ENCODE peak calls at places on chromosomes 2 and 18, in nine cellular contexts. A, Y, B, R, O, F, N, V and U are unnamed samples.

GRCh38 chr2:45743531-45744391 is 92.3 kb downstream of the PRKCE start:
- DNase-seq in R (no peak), A (no peak), F (no peak), N (no peak), B (no peak), O (peak; percentile 49), V (no peak), Y (no peak), U (no peak)

GRCh38 chr2:9377461-9378097 is 45.7 kb downstream of the ITGB1BP1 start:
- DNase-seq in Y (no peak), B (no peak), N (no peak), R (no peak), A (no peak), F (no peak), V (no peak), O (no peak), U (no peak)

GRCh38 chr2:188519133-188519532 is 227.5 kb downstream of the GULP1 start:
- DNase-seq in Y (no peak), F (no peak), V (no peak), O (no peak), B (no peak), R (no peak), A (peak; percentile 39), N (no peak), U (no peak)

GRCh38 chr18:55470826-55471225 is 117.2 kb downstream of the TCF4 start:
- DNase-seq in O (no peak), N (no peak), Y (no peak), B (no peak), F (no peak), A (no peak), V (no peak), R (no peak), U (no peak)

GRCh38 chr2:46719499-46719898 is 196.1 kb downstream of the MCFD2 start:
- DNase-seq in R (no peak), B (no peak), V (no peak), A (no peak), O (no peak), Y (no peak), N (no peak), F (no peak), U (no peak)

GRCh38 chr2:174945601-174946260 is 59.5 kb downstream of the CHN1 start:
- DNase-seq in B (no peak), R (no peak), O (no peak), Y (no peak), A (peak; percentile 23), N (no peak), F (no peak), V (no peak), U (no peak)

GRCh38 chr2:11969774-11970173 is 223.3 kb downstream of the LPIN1 start:
- DNase-seq in V (no peak), N (no peak), R (no peak), B (no peak), Y (no peak), A (no peak), O (no peak), F (no peak), U (no peak)

GRCh38 chr2:240603846-240604245 is 17.3 kb downstream of the CAPN10 start:
- DNase-seq in Y (peak; percentile 6), R (no peak), V (no peak), O (no peak), F (peak; percentile 66), N (no peak), B (no peak), A (no peak), U (no peak)

GRCh38 chr2:30480703-30481322 is 33.8 kb downstream of the LCLAT1 start:
- DNase-seq in V (no peak), F (no peak), R (no peak), O (no peak), B (no peak), A (no peak), Y (no peak), N (no peak), U (no peak)

GRCh38 chr2:171459498-171459897 is 25.5 kb downstream of the DCAF17 start:
- DNase-seq in O (no peak), A (no peak), F (no peak), R (no peak), B (no peak), Y (no peak), V (no peak), N (no peak), U (no peak)

GRCh38 chr2:156009293-156009692 is 323.2 kb downstream of the NR4A2 start:
- DNase-seq in Y (no peak), N (no peak), R (no peak), F (no peak), B (no peak), O (no peak), A (no peak), V (no peak), U (no peak)

GRCh38 chr2:69704446-69704845 is 37.5 kb upstream of the ANXA4 start:
- DNase-seq in V (no peak), O (no peak), F (no peak), B (no peak), Y (no peak), N (no peak), A (no peak), R (no peak), U (no peak)

GRCh38 chr2:229921101-229921891 is 513 bp downstream of the TRIP12 start:
- DNase-seq in N (peak; percentile 67), R (peak; percentile 44), F (peak; percentile 90), O (peak; percentile 71), A (peak; percentile 68), B (peak; percentile 42), Y (peak; percentile 55), V (peak; percentile 79), U (peak; percentile 63)

GRCh38 chr2:241071677-241072111 is 30.4 kb downstream of the MTERF4 start:
- DNase-seq in O (no peak), A (no peak), Y (no peak), N (no peak), F (peak; percentile 69), V (no peak), B (no peak), R (no peak), U (no peak)

GRCh38 chr2:603869-604268 is 73.3 kb downstream of the TMEM18 start:
- DNase-seq in F (no peak), R (no peak), O (no peak), V (no peak), B (no peak), A (no peak), Y (no peak), N (no peak), U (no peak)

GRCh38 chr2:134774786-134775641 is 56.2 kb upstream of the TMEM163 start:
- DNase-seq in N (no peak), Y (no peak), F (no peak), O (no peak), B (no peak), R (no peak), A (peak; percentile 78), V (no peak), U (no peak)

GRCh38 chr2:1653956-1654695 is 90.2 kb downstream of the PXDN start:
- DNase-seq in A (peak; percentile 46), N (no peak), V (no peak), O (no peak), Y (no peak), R (no peak), F (no peak), B (no peak), U (no peak)

GRCh38 chr18:39448942-39449341 is 1883.3 kb upstream of the CELF4 start:
- DNase-seq in N (no peak), R (no peak), A (no peak), V (no peak), O (no peak), B (no peak), F (no peak), Y (no peak), U (no peak)

GRCh38 chr2:3911891-3912455 is 208.6 kb downstream of the DCDC2C start:
- DNase-seq in V (no peak), N (no peak), F (no peak), A (no peak), B (no peak), Y (no peak), O (no peak), R (no peak), U (no peak)